ENCODE peak calls at places on chromosomes 5 and 9, in nine cellular contexts. One of them, this sample, is unnamed.

GRCh38 chr5:4442221-4442620 is 697.9 kb upstream of the ADAMTS16 start:
- DNase-seq in activated CD4-positive, alpha-beta T cell treated with anti-CD3 and anti-CD28 coated beads, Interleukin-2, amount 50 U/mL, for 48 hours: no peak
- DNase-seq in midbrain: no peak
- DNase-seq in T-cell: no peak
- DNase-seq in CD4-positive, alpha-beta memory T cell: no peak
- DNase-seq in endodermal cell: no peak
- DNase-seq in caudate nucleus: no peak
- DNase-seq in HTR-8/SVneo: no peak
- DNase-seq in A549: no peak
- DNase-seq in this sample: no peak

GRCh38 chr5:112929336-112930081 is 7.5 kb upstream of the REEP5 start:
- DNase-seq in activated CD4-positive, alpha-beta T cell treated with anti-CD3 and anti-CD28 coated beads, Interleukin-2, amount 50 U/mL, for 48 hours: no peak
- DNase-seq in midbrain: no peak
- DNase-seq in T-cell: no peak
- DNase-seq in CD4-positive, alpha-beta memory T cell: no peak
- DNase-seq in endodermal cell: no peak
- DNase-seq in caudate nucleus: no peak
- DNase-seq in HTR-8/SVneo: no peak
- DNase-seq in A549: no peak
- DNase-seq in this sample: no peak

GRCh38 chr5:14184082-14184481 is 40.9 kb downstream of the TRIO start:
- DNase-seq in activated CD4-positive, alpha-beta T cell treated with anti-CD3 and anti-CD28 coated beads, Interleukin-2, amount 50 U/mL, for 48 hours: no peak
- DNase-seq in midbrain: no peak
- DNase-seq in T-cell: no peak
- DNase-seq in CD4-positive, alpha-beta memory T cell: no peak
- DNase-seq in endodermal cell: no peak
- DNase-seq in caudate nucleus: no peak
- DNase-seq in HTR-8/SVneo: no peak
- DNase-seq in A549: no peak
- DNase-seq in this sample: no peak

GRCh38 chr9:131677051-131677444 is 62.8 kb downstream of the RAPGEF1 start:
- DNase-seq in activated CD4-positive, alpha-beta T cell treated with anti-CD3 and anti-CD28 coated beads, Interleukin-2, amount 50 U/mL, for 48 hours: no peak
- DNase-seq in midbrain: no peak
- DNase-seq in T-cell: no peak
- DNase-seq in CD4-positive, alpha-beta memory T cell: no peak
- DNase-seq in endodermal cell: no peak
- DNase-seq in caudate nucleus: no peak
- DNase-seq in HTR-8/SVneo: no peak
- DNase-seq in A549: no peak
- DNase-seq in this sample: no peak

GRCh38 chr5:39224196-39224754 is 4.9 kb upstream of the FYB1 start:
- DNase-seq in activated CD4-positive, alpha-beta T cell treated with anti-CD3 and anti-CD28 coated beads, Interleukin-2, amount 50 U/mL, for 48 hours: no peak
- DNase-seq in midbrain: no peak
- DNase-seq in T-cell: no peak
- DNase-seq in CD4-positive, alpha-beta memory T cell: no peak
- DNase-seq in endodermal cell: peak
- DNase-seq in caudate nucleus: no peak
- DNase-seq in HTR-8/SVneo: no peak
- DNase-seq in A549: no peak
- DNase-seq in this sample: no peak

GRCh38 chr9:132210472-132211145 is 48.8 kb downstream of the NTNG2 start:
- DNase-seq in activated CD4-positive, alpha-beta T cell treated with anti-CD3 and anti-CD28 coated beads, Interleukin-2, amount 50 U/mL, for 48 hours: no peak
- DNase-seq in midbrain: no peak
- DNase-seq in T-cell: no peak
- DNase-seq in CD4-positive, alpha-beta memory T cell: no peak
- DNase-seq in endodermal cell: no peak
- DNase-seq in caudate nucleus: no peak
- DNase-seq in HTR-8/SVneo: no peak
- DNase-seq in A549: no peak
- DNase-seq in this sample: no peak

GRCh38 chr9:134602547-134603362 is 38.8 kb upstream of the COL5A1 start:
- DNase-seq in activated CD4-positive, alpha-beta T cell treated with anti-CD3 and anti-CD28 coated beads, Interleukin-2, amount 50 U/mL, for 48 hours: no peak
- DNase-seq in midbrain: no peak
- DNase-seq in T-cell: peak
- DNase-seq in CD4-positive, alpha-beta memory T cell: no peak
- DNase-seq in endodermal cell: peak
- DNase-seq in caudate nucleus: no peak
- DNase-seq in HTR-8/SVneo: peak
- DNase-seq in A549: peak
- DNase-seq in this sample: peak

GRCh38 chr9:2934241-2934650 is 90.4 kb upstream of the PUM3 start:
- DNase-seq in activated CD4-positive, alpha-beta T cell treated with anti-CD3 and anti-CD28 coated beads, Interleukin-2, amount 50 U/mL, for 48 hours: no peak
- DNase-seq in midbrain: no peak
- DNase-seq in T-cell: no peak
- DNase-seq in CD4-positive, alpha-beta memory T cell: no peak
- DNase-seq in endodermal cell: no peak
- DNase-seq in caudate nucleus: no peak
- DNase-seq in HTR-8/SVneo: no peak
- DNase-seq in A549: no peak
- DNase-seq in this sample: peak

GRCh38 chr5:156595132-156595787 is 254.8 kb upstream of the PPP1R2B start:
- DNase-seq in activated CD4-positive, alpha-beta T cell treated with anti-CD3 and anti-CD28 coated beads, Interleukin-2, amount 50 U/mL, for 48 hours: no peak
- DNase-seq in midbrain: peak
- DNase-seq in T-cell: no peak
- DNase-seq in CD4-positive, alpha-beta memory T cell: no peak
- DNase-seq in endodermal cell: no peak
- DNase-seq in caudate nucleus: no peak
- DNase-seq in HTR-8/SVneo: no peak
- DNase-seq in A549: no peak
- DNase-seq in this sample: no peak

GRCh38 chr5:132054697-132055440 is 5.6 kb upstream of the IL3 start:
- DNase-seq in activated CD4-positive, alpha-beta T cell treated with anti-CD3 and anti-CD28 coated beads, Interleukin-2, amount 50 U/mL, for 48 hours: no peak
- DNase-seq in midbrain: no peak
- DNase-seq in T-cell: peak
- DNase-seq in CD4-positive, alpha-beta memory T cell: no peak
- DNase-seq in endodermal cell: peak
- DNase-seq in caudate nucleus: no peak
- DNase-seq in HTR-8/SVneo: no peak
- DNase-seq in A549: no peak
- DNase-seq in this sample: peak

GRCh38 chr5:168740055-168740820 is 161.1 kb upstream of the PANK3 start:
- DNase-seq in activated CD4-positive, alpha-beta T cell treated with anti-CD3 and anti-CD28 coated beads, Interleukin-2, amount 50 U/mL, for 48 hours: no peak
- DNase-seq in midbrain: no peak
- DNase-seq in T-cell: no peak
- DNase-seq in CD4-positive, alpha-beta memory T cell: no peak
- DNase-seq in endodermal cell: peak
- DNase-seq in caudate nucleus: peak
- DNase-seq in HTR-8/SVneo: no peak
- DNase-seq in A549: no peak
- DNase-seq in this sample: no peak

GRCh38 chr9:13110766-13111400 is 168.6 kb downstream of the MPDZ start:
- DNase-seq in activated CD4-positive, alpha-beta T cell treated with anti-CD3 and anti-CD28 coated beads, Interleukin-2, amount 50 U/mL, for 48 hours: no peak
- DNase-seq in midbrain: peak
- DNase-seq in T-cell: no peak
- DNase-seq in CD4-positive, alpha-beta memory T cell: no peak
- DNase-seq in endodermal cell: no peak
- DNase-seq in caudate nucleus: no peak
- DNase-seq in HTR-8/SVneo: no peak
- DNase-seq in A549: no peak
- DNase-seq in this sample: no peak

GRCh38 chr5:142507528-142507927 is 178.4 kb downstream of the FGF1 start:
- DNase-seq in activated CD4-positive, alpha-beta T cell treated with anti-CD3 and anti-CD28 coated beads, Interleukin-2, amount 50 U/mL, for 48 hours: peak
- DNase-seq in midbrain: no peak
- DNase-seq in T-cell: no peak
- DNase-seq in CD4-positive, alpha-beta memory T cell: no peak
- DNase-seq in endodermal cell: no peak
- DNase-seq in caudate nucleus: no peak
- DNase-seq in HTR-8/SVneo: no peak
- DNase-seq in A549: peak
- DNase-seq in this sample: no peak

GRCh38 chr5:82387041-82387818 is 109.1 kb upstream of the RPS23 start:
- DNase-seq in activated CD4-positive, alpha-beta T cell treated with anti-CD3 and anti-CD28 coated beads, Interleukin-2, amount 50 U/mL, for 48 hours: no peak
- DNase-seq in midbrain: no peak
- DNase-seq in T-cell: no peak
- DNase-seq in CD4-positive, alpha-beta memory T cell: no peak
- DNase-seq in endodermal cell: no peak
- DNase-seq in caudate nucleus: no peak
- DNase-seq in HTR-8/SVneo: no peak
- DNase-seq in A549: peak
- DNase-seq in this sample: no peak

GRCh38 chr9:115182264-115182663 is 64.3 kb upstream of the TNC start:
- DNase-seq in activated CD4-positive, alpha-beta T cell treated with anti-CD3 and anti-CD28 coated beads, Interleukin-2, amount 50 U/mL, for 48 hours: no peak
- DNase-seq in midbrain: no peak
- DNase-seq in T-cell: no peak
- DNase-seq in CD4-positive, alpha-beta memory T cell: no peak
- DNase-seq in endodermal cell: no peak
- DNase-seq in caudate nucleus: no peak
- DNase-seq in HTR-8/SVneo: no peak
- DNase-seq in A549: no peak
- DNase-seq in this sample: no peak

GRCh38 chr9:135813671-135814290 is 93.6 kb downstream of the CAMSAP1 start:
- DNase-seq in activated CD4-positive, alpha-beta T cell treated with anti-CD3 and anti-CD28 coated beads, Interleukin-2, amount 50 U/mL, for 48 hours: no peak
- DNase-seq in midbrain: no peak
- DNase-seq in T-cell: no peak
- DNase-seq in CD4-positive, alpha-beta memory T cell: no peak
- DNase-seq in endodermal cell: no peak
- DNase-seq in caudate nucleus: no peak
- DNase-seq in HTR-8/SVneo: no peak
- DNase-seq in A549: no peak
- DNase-seq in this sample: no peak

GRCh38 chr9:123034881-123035465 is 1.5 kb downstream of the GPR21 start:
- DNase-seq in activated CD4-positive, alpha-beta T cell treated with anti-CD3 and anti-CD28 coated beads, Interleukin-2, amount 50 U/mL, for 48 hours: no peak
- DNase-seq in midbrain: no peak
- DNase-seq in T-cell: no peak
- DNase-seq in CD4-positive, alpha-beta memory T cell: no peak
- DNase-seq in endodermal cell: no peak
- DNase-seq in caudate nucleus: no peak
- DNase-seq in HTR-8/SVneo: no peak
- DNase-seq in A549: no peak
- DNase-seq in this sample: no peak

GRCh38 chr9:37908698-37909186 is 4.8 kb upstream of the SLC25A51 start:
- DNase-seq in activated CD4-positive, alpha-beta T cell treated with anti-CD3 and anti-CD28 coated beads, Interleukin-2, amount 50 U/mL, for 48 hours: no peak
- DNase-seq in midbrain: no peak
- DNase-seq in T-cell: no peak
- DNase-seq in CD4-positive, alpha-beta memory T cell: no peak
- DNase-seq in endodermal cell: no peak
- DNase-seq in caudate nucleus: no peak
- DNase-seq in HTR-8/SVneo: no peak
- DNase-seq in A549: no peak
- DNase-seq in this sample: no peak

GRCh38 chr5:126594676-126595485 is at the start of gene ALDH7A1:
- DNase-seq in activated CD4-positive, alpha-beta T cell treated with anti-CD3 and anti-CD28 coated beads, Interleukin-2, amount 50 U/mL, for 48 hours: peak
- DNase-seq in midbrain: peak
- DNase-seq in T-cell: peak
- DNase-seq in CD4-positive, alpha-beta memory T cell: peak
- DNase-seq in endodermal cell: peak
- DNase-seq in caudate nucleus: peak
- DNase-seq in HTR-8/SVneo: peak
- DNase-seq in A549: peak
- DNase-seq in this sample: peak

GRCh38 chr5:101687630-101688029 is 608.5 kb downstream of the SLCO4C1 start:
- DNase-seq in activated CD4-positive, alpha-beta T cell treated with anti-CD3 and anti-CD28 coated beads, Interleukin-2, amount 50 U/mL, for 48 hours: no peak
- DNase-seq in midbrain: no peak
- DNase-seq in T-cell: no peak
- DNase-seq in CD4-positive, alpha-beta memory T cell: no peak
- DNase-seq in endodermal cell: no peak
- DNase-seq in caudate nucleus: no peak
- DNase-seq in HTR-8/SVneo: no peak
- DNase-seq in A549: no peak
- DNase-seq in this sample: no peak

GRCh38 chr5:95799181-95799835 is 23.2 kb downstream of the GLRX start:
- DNase-seq in activated CD4-positive, alpha-beta T cell treated with anti-CD3 and anti-CD28 coated beads, Interleukin-2, amount 50 U/mL, for 48 hours: no peak
- DNase-seq in midbrain: no peak
- DNase-seq in T-cell: no peak
- DNase-seq in CD4-positive, alpha-beta memory T cell: no peak
- DNase-seq in endodermal cell: no peak
- DNase-seq in caudate nucleus: no peak
- DNase-seq in HTR-8/SVneo: no peak
- DNase-seq in A549: no peak
- DNase-seq in this sample: no peak

GRCh38 chr5:3394877-3395599 is 200.6 kb upstream of the IRX1 start:
- DNase-seq in activated CD4-positive, alpha-beta T cell treated with anti-CD3 and anti-CD28 coated beads, Interleukin-2, amount 50 U/mL, for 48 hours: no peak
- DNase-seq in midbrain: peak
- DNase-seq in T-cell: no peak
- DNase-seq in CD4-positive, alpha-beta memory T cell: no peak
- DNase-seq in endodermal cell: no peak
- DNase-seq in caudate nucleus: no peak
- DNase-seq in HTR-8/SVneo: no peak
- DNase-seq in A549: no peak
- DNase-seq in this sample: peak

GRCh38 chr5:65062684-65063083 is 294.0 kb downstream of the CWC27 start:
- DNase-seq in activated CD4-positive, alpha-beta T cell treated with anti-CD3 and anti-CD28 coated beads, Interleukin-2, amount 50 U/mL, for 48 hours: no peak
- DNase-seq in midbrain: no peak
- DNase-seq in T-cell: no peak
- DNase-seq in CD4-positive, alpha-beta memory T cell: no peak
- DNase-seq in endodermal cell: no peak
- DNase-seq in caudate nucleus: no peak
- DNase-seq in HTR-8/SVneo: peak
- DNase-seq in A549: peak
- DNase-seq in this sample: no peak

GRCh38 chr5:105659396-105659795 is 2011.3 kb downstream of the EFNA5 start:
- DNase-seq in activated CD4-positive, alpha-beta T cell treated with anti-CD3 and anti-CD28 coated beads, Interleukin-2, amount 50 U/mL, for 48 hours: no peak
- DNase-seq in midbrain: no peak
- DNase-seq in T-cell: no peak
- DNase-seq in CD4-positive, alpha-beta memory T cell: no peak
- DNase-seq in endodermal cell: no peak
- DNase-seq in caudate nucleus: no peak
- DNase-seq in HTR-8/SVneo: no peak
- DNase-seq in A549: no peak
- DNase-seq in this sample: no peak

GRCh38 chr5:176389114-176389768 is 690 bp downstream of the HIGD2A start:
- DNase-seq in activated CD4-positive, alpha-beta T cell treated with anti-CD3 and anti-CD28 coated beads, Interleukin-2, amount 50 U/mL, for 48 hours: no peak
- DNase-seq in midbrain: peak
- DNase-seq in T-cell: no peak
- DNase-seq in CD4-positive, alpha-beta memory T cell: no peak
- DNase-seq in endodermal cell: no peak
- DNase-seq in caudate nucleus: no peak
- DNase-seq in HTR-8/SVneo: no peak
- DNase-seq in A549: no peak
- DNase-seq in this sample: peak

GRCh38 chr5:147635882-147636531 is 126.1 kb upstream of the DPYSL3 start:
- DNase-seq in activated CD4-positive, alpha-beta T cell treated with anti-CD3 and anti-CD28 coated beads, Interleukin-2, amount 50 U/mL, for 48 hours: no peak
- DNase-seq in midbrain: peak
- DNase-seq in T-cell: no peak
- DNase-seq in CD4-positive, alpha-beta memory T cell: no peak
- DNase-seq in endodermal cell: no peak
- DNase-seq in caudate nucleus: no peak
- DNase-seq in HTR-8/SVneo: no peak
- DNase-seq in A549: no peak
- DNase-seq in this sample: no peak

GRCh38 chr9:126587187-126588185 is 26.2 kb upstream of the LMX1B start:
- DNase-seq in activated CD4-positive, alpha-beta T cell treated with anti-CD3 and anti-CD28 coated beads, Interleukin-2, amount 50 U/mL, for 48 hours: no peak
- DNase-seq in midbrain: peak
- DNase-seq in T-cell: no peak
- DNase-seq in CD4-positive, alpha-beta memory T cell: no peak
- DNase-seq in endodermal cell: peak
- DNase-seq in caudate nucleus: peak
- DNase-seq in HTR-8/SVneo: no peak
- DNase-seq in A549: no peak
- DNase-seq in this sample: peak

GRCh38 chr5:38768411-38769211 is 77.2 kb upstream of the OSMR start:
- DNase-seq in activated CD4-positive, alpha-beta T cell treated with anti-CD3 and anti-CD28 coated beads, Interleukin-2, amount 50 U/mL, for 48 hours: no peak
- DNase-seq in midbrain: no peak
- DNase-seq in T-cell: no peak
- DNase-seq in CD4-positive, alpha-beta memory T cell: no peak
- DNase-seq in endodermal cell: no peak
- DNase-seq in caudate nucleus: no peak
- DNase-seq in HTR-8/SVneo: peak
- DNase-seq in A549: no peak
- DNase-seq in this sample: no peak

GRCh38 chr9:105672711-105673234 is 10.5 kb downstream of the TAL2 start:
- DNase-seq in activated CD4-positive, alpha-beta T cell treated with anti-CD3 and anti-CD28 coated beads, Interleukin-2, amount 50 U/mL, for 48 hours: no peak
- DNase-seq in midbrain: no peak
- DNase-seq in T-cell: no peak
- DNase-seq in CD4-positive, alpha-beta memory T cell: no peak
- DNase-seq in endodermal cell: no peak
- DNase-seq in caudate nucleus: no peak
- DNase-seq in HTR-8/SVneo: no peak
- DNase-seq in A549: no peak
- DNase-seq in this sample: no peak

GRCh38 chr5:80707645-80708044 is 52.9 kb upstream of the DHFR start:
- DNase-seq in activated CD4-positive, alpha-beta T cell treated with anti-CD3 and anti-CD28 coated beads, Interleukin-2, amount 50 U/mL, for 48 hours: no peak
- DNase-seq in midbrain: no peak
- DNase-seq in T-cell: no peak
- DNase-seq in CD4-positive, alpha-beta memory T cell: no peak
- DNase-seq in endodermal cell: no peak
- DNase-seq in caudate nucleus: no peak
- DNase-seq in HTR-8/SVneo: no peak
- DNase-seq in A549: no peak
- DNase-seq in this sample: no peak

GRCh38 chr5:96324708-96325107 is 108.3 kb downstream of the PCSK1 start:
- DNase-seq in activated CD4-positive, alpha-beta T cell treated with anti-CD3 and anti-CD28 coated beads, Interleukin-2, amount 50 U/mL, for 48 hours: no peak
- DNase-seq in midbrain: no peak
- DNase-seq in T-cell: no peak
- DNase-seq in CD4-positive, alpha-beta memory T cell: no peak
- DNase-seq in endodermal cell: no peak
- DNase-seq in caudate nucleus: no peak
- DNase-seq in HTR-8/SVneo: no peak
- DNase-seq in A549: peak
- DNase-seq in this sample: no peak